ENCODE peak calls at places on chromosomes 5 and 9, in six cellular contexts. One of them, this sample, is unnamed. For H3K9me3, the result is how much of the 10 kb centered on the place peaks cover.

GRCh38 chr5:156934450-156935211 is 28.4 kb downstream of the TIMD4 start:
- DNase-seq in adrenal gland: peak
- DNase-seq in heart right ventricle: peak
- DNase-seq in heart left ventricle: no peak
- DNase-seq in body of pancreas: no peak
- DNase-seq in naive thymus-derived CD4-positive, alpha-beta T cell: peak
- DNase-seq in this sample: no peak

GRCh38 chr5:142428036-142428772 is 103.4 kb upstream of the SPRY4 start:
- DNase-seq in adrenal gland: no peak
- DNase-seq in heart right ventricle: no peak
- DNase-seq in heart left ventricle: no peak
- DNase-seq in body of pancreas: no peak
- DNase-seq in naive thymus-derived CD4-positive, alpha-beta T cell: no peak
- DNase-seq in this sample: no peak

GRCh38 chr9:127216210-127216887 is 48.2 kb upstream of the GARNL3 start:
- DNase-seq in adrenal gland: no peak
- DNase-seq in heart right ventricle: no peak
- DNase-seq in heart left ventricle: no peak
- DNase-seq in body of pancreas: no peak
- DNase-seq in naive thymus-derived CD4-positive, alpha-beta T cell: no peak
- DNase-seq in this sample: no peak

GRCh38 chr5:132411382-132411925 is 41.9 kb downstream of the SLC22A5 start:
- DNase-seq in adrenal gland: peak
- DNase-seq in heart right ventricle: no peak
- DNase-seq in heart left ventricle: peak
- DNase-seq in body of pancreas: peak
- DNase-seq in naive thymus-derived CD4-positive, alpha-beta T cell: peak
- DNase-seq in this sample: no peak

GRCh38 chr5:148179234-148179824 is 11.0 kb downstream of the SPINK14 start:
- DNase-seq in adrenal gland: no peak
- DNase-seq in heart right ventricle: peak
- DNase-seq in heart left ventricle: no peak
- DNase-seq in body of pancreas: peak
- DNase-seq in naive thymus-derived CD4-positive, alpha-beta T cell: peak
- DNase-seq in this sample: peak

GRCh38 chr5:68240771-68241170 is 25.2 kb downstream of the PIK3R1 start:
- DNase-seq in adrenal gland: no peak
- DNase-seq in heart right ventricle: no peak
- DNase-seq in heart left ventricle: no peak
- DNase-seq in body of pancreas: no peak
- DNase-seq in naive thymus-derived CD4-positive, alpha-beta T cell: no peak
- DNase-seq in this sample: no peak

GRCh38 chr5:158050401-158050800 is 191.5 kb upstream of the CLINT1 start:
- DNase-seq in adrenal gland: no peak
- DNase-seq in heart right ventricle: no peak
- DNase-seq in heart left ventricle: no peak
- DNase-seq in body of pancreas: no peak
- DNase-seq in naive thymus-derived CD4-positive, alpha-beta T cell: no peak
- DNase-seq in this sample: no peak

GRCh38 chr9:34651286-34651685 is 699 bp upstream of the IL11RA start:
- DNase-seq in adrenal gland: peak
- DNase-seq in heart right ventricle: no peak
- DNase-seq in heart left ventricle: peak
- DNase-seq in body of pancreas: peak
- DNase-seq in naive thymus-derived CD4-positive, alpha-beta T cell: no peak
- DNase-seq in this sample: no peak

GRCh38 chr9:136075881-136076678 is 19.0 kb downstream of the NACC2 start:
- DNase-seq in adrenal gland: no peak
- DNase-seq in heart right ventricle: no peak
- DNase-seq in heart left ventricle: no peak
- DNase-seq in body of pancreas: no peak
- DNase-seq in naive thymus-derived CD4-positive, alpha-beta T cell: no peak
- DNase-seq in this sample: no peak

GRCh38 chr5:121424976-121425375 is 426.7 kb upstream of the FTMT start:
- DNase-seq in adrenal gland: no peak
- DNase-seq in heart right ventricle: no peak
- DNase-seq in heart left ventricle: no peak
- DNase-seq in body of pancreas: no peak
- DNase-seq in naive thymus-derived CD4-positive, alpha-beta T cell: no peak
- DNase-seq in this sample: no peak

GRCh38 chr5:103476776-103477175 is 85.8 kb downstream of the NUDT12 start:
- DNase-seq in adrenal gland: no peak
- DNase-seq in heart right ventricle: no peak
- DNase-seq in heart left ventricle: no peak
- DNase-seq in body of pancreas: no peak
- DNase-seq in naive thymus-derived CD4-positive, alpha-beta T cell: no peak
- DNase-seq in this sample: no peak

GRCh38 chr9:78592866-78593265 is 295.9 kb downstream of the PSAT1 start:
- DNase-seq in adrenal gland: no peak
- DNase-seq in heart right ventricle: no peak
- DNase-seq in heart left ventricle: no peak
- DNase-seq in body of pancreas: no peak
- DNase-seq in naive thymus-derived CD4-positive, alpha-beta T cell: no peak
- DNase-seq in this sample: no peak

GRCh38 chr5:10567781-10568321 is 4.0 kb downstream of the ANKRD33B start:
- DNase-seq in adrenal gland: no peak
- DNase-seq in heart right ventricle: no peak
- DNase-seq in heart left ventricle: no peak
- DNase-seq in body of pancreas: no peak
- DNase-seq in naive thymus-derived CD4-positive, alpha-beta T cell: no peak
- DNase-seq in this sample: no peak

GRCh38 chr9:120688758-120689157 is 25.5 kb downstream of the MEGF9 start:
- DNase-seq in adrenal gland: no peak
- DNase-seq in heart right ventricle: no peak
- DNase-seq in heart left ventricle: no peak
- DNase-seq in body of pancreas: no peak
- DNase-seq in naive thymus-derived CD4-positive, alpha-beta T cell: no peak
- DNase-seq in this sample: no peak

GRCh38 chr9:35689601-35690446 is at the start of gene TPM2:
- DNase-seq in adrenal gland: peak
- DNase-seq in heart right ventricle: peak
- DNase-seq in heart left ventricle: peak
- DNase-seq in body of pancreas: peak
- DNase-seq in naive thymus-derived CD4-positive, alpha-beta T cell: no peak
- DNase-seq in this sample: no peak

GRCh38 chr5:80516826-80517225 is 28.9 kb downstream of the FAM151B start:
- DNase-seq in adrenal gland: no peak
- DNase-seq in heart right ventricle: no peak
- DNase-seq in heart left ventricle: no peak
- DNase-seq in body of pancreas: no peak
- DNase-seq in naive thymus-derived CD4-positive, alpha-beta T cell: no peak
- DNase-seq in this sample: no peak

GRCh38 chr5:8842906-8843590 is 702.8 kb downstream of the SEMA5A start:
- DNase-seq in adrenal gland: no peak
- DNase-seq in heart right ventricle: no peak
- DNase-seq in heart left ventricle: no peak
- DNase-seq in body of pancreas: no peak
- DNase-seq in naive thymus-derived CD4-positive, alpha-beta T cell: no peak
- DNase-seq in this sample: no peak

GRCh38 chr5:149735066-149735465 is 5.0 kb downstream of the PPARGC1B start:
- DNase-seq in adrenal gland: no peak
- DNase-seq in heart right ventricle: no peak
- DNase-seq in heart left ventricle: no peak
- DNase-seq in body of pancreas: no peak
- DNase-seq in naive thymus-derived CD4-positive, alpha-beta T cell: no peak
- DNase-seq in this sample: no peak

GRCh38 chr9:107389617-107390071 is 99.9 kb downstream of the KLF4 start:
- DNase-seq in adrenal gland: peak
- DNase-seq in heart right ventricle: peak
- DNase-seq in heart left ventricle: peak
- DNase-seq in body of pancreas: peak
- DNase-seq in naive thymus-derived CD4-positive, alpha-beta T cell: no peak
- DNase-seq in this sample: no peak

GRCh38 chr9:19698960-19699359 is 89.9 kb downstream of the SLC24A2 start:
- DNase-seq in adrenal gland: no peak
- DNase-seq in heart right ventricle: no peak
- DNase-seq in heart left ventricle: no peak
- DNase-seq in body of pancreas: no peak
- DNase-seq in naive thymus-derived CD4-positive, alpha-beta T cell: no peak
- DNase-seq in this sample: no peak

GRCh38 chr9:68416891-68417570 is 60.6 kb downstream of the PGM5 start:
- DNase-seq in adrenal gland: no peak
- DNase-seq in heart right ventricle: no peak
- DNase-seq in heart left ventricle: no peak
- DNase-seq in body of pancreas: no peak
- DNase-seq in naive thymus-derived CD4-positive, alpha-beta T cell: no peak
- DNase-seq in this sample: no peak

GRCh38 chr9:119091074-119091473 is 278.2 kb downstream of the BRINP1 start:
- DNase-seq in adrenal gland: peak
- DNase-seq in heart right ventricle: no peak
- DNase-seq in heart left ventricle: no peak
- DNase-seq in body of pancreas: no peak
- DNase-seq in naive thymus-derived CD4-positive, alpha-beta T cell: no peak
- DNase-seq in this sample: no peak

GRCh38 chr9:119101048-119101447 is 268.2 kb downstream of the BRINP1 start:
- DNase-seq in adrenal gland: no peak
- DNase-seq in heart right ventricle: no peak
- DNase-seq in heart left ventricle: no peak
- DNase-seq in body of pancreas: no peak
- DNase-seq in naive thymus-derived CD4-positive, alpha-beta T cell: no peak
- DNase-seq in this sample: no peak

GRCh38 chr9:119094086-119094485 is 275.1 kb downstream of the BRINP1 start:
- DNase-seq in adrenal gland: peak
- DNase-seq in heart right ventricle: no peak
- DNase-seq in heart left ventricle: no peak
- DNase-seq in body of pancreas: no peak
- DNase-seq in naive thymus-derived CD4-positive, alpha-beta T cell: no peak
- DNase-seq in this sample: no peak

GRCh38 chr9:119092125-119092524 is 277.1 kb downstream of the BRINP1 start:
- DNase-seq in adrenal gland: no peak
- DNase-seq in heart right ventricle: no peak
- DNase-seq in heart left ventricle: no peak
- DNase-seq in body of pancreas: no peak
- DNase-seq in naive thymus-derived CD4-positive, alpha-beta T cell: no peak
- DNase-seq in this sample: no peak

DNA sequence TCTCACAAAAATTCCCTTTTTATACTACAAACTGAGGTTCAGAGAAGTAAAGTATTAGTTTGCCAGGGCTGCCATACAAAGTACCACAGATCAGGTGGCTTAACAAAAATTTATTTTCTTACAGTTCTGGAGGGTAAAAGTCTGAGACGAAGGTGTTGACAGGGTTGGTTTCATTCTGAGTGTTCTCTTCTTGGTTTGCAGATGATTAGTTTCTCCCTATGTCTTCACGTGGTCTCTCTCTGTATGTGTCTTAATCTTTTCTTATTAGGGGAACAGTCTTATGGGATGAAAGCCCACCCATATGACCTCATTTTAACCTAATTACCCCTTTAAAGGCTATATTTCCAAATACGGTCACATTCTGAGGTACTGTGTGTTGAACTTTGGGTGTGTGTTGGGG is 274.2 kb downstream of the BRINP1 start:
- DNase-seq in adrenal gland: no peak
- DNase-seq in heart right ventricle: no peak
- DNase-seq in heart left ventricle: no peak
- DNase-seq in body of pancreas: no peak
- DNase-seq in naive thymus-derived CD4-positive, alpha-beta T cell: no peak
- DNase-seq in this sample: no peak
- H3K9me3 ChIP-seq in adrenal gland: under half
- H3K9me3 ChIP-seq in heart right ventricle: under half
- H3K9me3 ChIP-seq in heart left ventricle: under half
- H3K9me3 ChIP-seq in body of pancreas: under half
- H3K9me3 ChIP-seq in naive thymus-derived CD4-positive, alpha-beta T cell: under half
- H3K9me3 ChIP-seq in this sample: under half

GRCh38 chr5:150801117-150801927 is 22.8 kb downstream of the SMIM3 start:
- DNase-seq in adrenal gland: peak
- DNase-seq in heart right ventricle: peak
- DNase-seq in heart left ventricle: peak
- DNase-seq in body of pancreas: no peak
- DNase-seq in naive thymus-derived CD4-positive, alpha-beta T cell: peak
- DNase-seq in this sample: peak
- H3K4me3 ChIP-seq in adrenal gland: no peak
- H3K4me3 ChIP-seq in heart right ventricle: peak
- H3K4me3 ChIP-seq in heart left ventricle: peak
- H3K4me3 ChIP-seq in body of pancreas: no peak
- H3K4me3 ChIP-seq in naive thymus-derived CD4-positive, alpha-beta T cell: no peak
- H3K4me3 ChIP-seq in this sample: peak

DNA sequence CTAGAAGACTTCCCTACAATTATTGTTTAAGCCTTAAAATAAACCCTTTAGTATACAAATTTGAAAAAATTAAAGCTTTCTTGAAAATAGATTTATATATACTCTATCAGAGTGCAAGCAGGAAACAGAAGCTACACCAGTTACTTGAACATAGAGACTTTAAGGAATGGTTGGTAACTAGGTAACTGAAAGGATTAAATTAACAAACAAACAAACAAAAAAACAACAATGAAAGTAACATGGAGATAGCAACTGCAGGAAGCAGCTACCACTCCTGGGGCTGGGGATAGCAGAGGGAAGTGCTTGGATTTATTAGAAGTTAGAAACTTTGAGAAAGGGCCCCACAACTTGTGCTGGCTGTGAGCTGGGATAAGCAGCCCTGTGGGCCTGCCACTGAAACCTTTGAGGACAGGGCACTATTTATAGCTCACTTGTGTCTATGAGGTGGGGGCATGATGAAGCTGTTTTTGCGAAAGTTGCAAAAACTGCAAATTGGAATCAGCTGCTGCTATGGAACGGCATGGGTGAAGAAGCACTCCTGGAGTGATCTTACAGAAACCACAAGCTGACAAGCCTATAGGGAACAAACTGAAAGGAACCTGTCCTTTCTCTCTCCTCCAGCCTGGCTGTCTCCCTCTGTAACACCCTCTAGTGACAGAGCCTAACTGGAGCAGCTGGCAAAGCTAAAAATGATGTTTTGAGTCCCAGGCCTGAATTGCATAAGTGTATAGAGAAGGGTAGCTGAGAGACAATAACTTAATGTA is 91.3 kb upstream of the RANBP6 start:
- DNase-seq in adrenal gland: peak
- DNase-seq in heart right ventricle: peak
- DNase-seq in heart left ventricle: peak
- DNase-seq in body of pancreas: peak
- DNase-seq in naive thymus-derived CD4-positive, alpha-beta T cell: no peak
- DNase-seq in this sample: peak
- H3K27ac ChIP-seq in adrenal gland: peak
- H3K27ac ChIP-seq in heart right ventricle: peak
- H3K27ac ChIP-seq in heart left ventricle: peak
- H3K27ac ChIP-seq in body of pancreas: no peak
- H3K27ac ChIP-seq in naive thymus-derived CD4-positive, alpha-beta T cell: no peak
- H3K27ac ChIP-seq in this sample: peak

GRCh38 chr9:137728444-137729311 is 109.9 kb downstream of the EHMT1 start:
- DNase-seq in adrenal gland: no peak
- DNase-seq in heart right ventricle: no peak
- DNase-seq in heart left ventricle: no peak
- DNase-seq in body of pancreas: peak
- DNase-seq in naive thymus-derived CD4-positive, alpha-beta T cell: no peak
- DNase-seq in this sample: no peak
- H3K9me3 ChIP-seq in adrenal gland: under half
- H3K9me3 ChIP-seq in heart right ventricle: under half
- H3K9me3 ChIP-seq in heart left ventricle: under half
- H3K9me3 ChIP-seq in body of pancreas: under half
- H3K9me3 ChIP-seq in naive thymus-derived CD4-positive, alpha-beta T cell: under half
- H3K9me3 ChIP-seq in this sample: under half